ENCODE peak calls at places on chromosomes 13 and 19, in nine cellular contexts. One of them, this sample, is unnamed. For H3K36me3, the result is how much of the 10 kb centered on the place peaks cover.

GRCh38 chr13:27489456-27489855 is 39.1 kb upstream of the MTIF3 start:
- DNase-seq in upper lobe of right lung: no peak
- DNase-seq in vagina: no peak
- DNase-seq in PC-9: no peak
- DNase-seq in tibial artery: no peak
- DNase-seq in K562: no peak
- DNase-seq in DND-41: no peak
- DNase-seq in upper lobe of left lung: no peak
- DNase-seq in pancreas: no peak
- DNase-seq in this sample: no peak

GRCh38 chr19:46746281-46746965 is at the start of gene STRN4:
- DNase-seq in upper lobe of right lung: peak
- DNase-seq in vagina: no peak
- DNase-seq in PC-9: no peak
- DNase-seq in tibial artery: no peak
- DNase-seq in K562: peak
- DNase-seq in DND-41: peak
- DNase-seq in upper lobe of left lung: peak
- DNase-seq in pancreas: no peak
- DNase-seq in this sample: peak

GRCh38 chr19:47778089-47778953 is at the start of gene SELENOW:
- DNase-seq in upper lobe of right lung: peak
- DNase-seq in vagina: no peak
- DNase-seq in PC-9: peak
- DNase-seq in tibial artery: peak
- DNase-seq in K562: peak
- DNase-seq in DND-41: peak
- DNase-seq in upper lobe of left lung: peak
- DNase-seq in pancreas: peak
- DNase-seq in this sample: peak

GRCh38 chr13:103133551-103133950 is 67.3 kb upstream of the SLC10A2 start:
- DNase-seq in upper lobe of right lung: no peak
- DNase-seq in vagina: no peak
- DNase-seq in PC-9: no peak
- DNase-seq in tibial artery: no peak
- DNase-seq in K562: no peak
- DNase-seq in DND-41: no peak
- DNase-seq in upper lobe of left lung: no peak
- DNase-seq in pancreas: peak
- DNase-seq in this sample: no peak

GRCh38 chr19:45340899-45341453 is 426 bp downstream of the KLC3 start:
- DNase-seq in upper lobe of right lung: no peak
- DNase-seq in vagina: no peak
- DNase-seq in PC-9: no peak
- DNase-seq in tibial artery: no peak
- DNase-seq in K562: no peak
- DNase-seq in DND-41: no peak
- DNase-seq in upper lobe of left lung: peak
- DNase-seq in pancreas: no peak
- DNase-seq in this sample: peak

GRCh38 chr19:4327252-4327876 is 11.3 kb downstream of the STAP2 start:
- DNase-seq in upper lobe of right lung: peak
- DNase-seq in vagina: no peak
- DNase-seq in PC-9: no peak
- DNase-seq in tibial artery: peak
- DNase-seq in K562: peak
- DNase-seq in DND-41: peak
- DNase-seq in upper lobe of left lung: peak
- DNase-seq in pancreas: peak
- DNase-seq in this sample: no peak

GRCh38 chr19:31364956-31365355 is 15.7 kb upstream of the TSHZ3 start:
- DNase-seq in upper lobe of right lung: no peak
- DNase-seq in vagina: no peak
- DNase-seq in PC-9: no peak
- DNase-seq in tibial artery: no peak
- DNase-seq in K562: no peak
- DNase-seq in DND-41: no peak
- DNase-seq in upper lobe of left lung: no peak
- DNase-seq in pancreas: no peak
- DNase-seq in this sample: no peak

GRCh38 chr13:100984349-100984748 is 309.8 kb upstream of the TMTC4 start:
- DNase-seq in upper lobe of right lung: no peak
- DNase-seq in vagina: no peak
- DNase-seq in PC-9: no peak
- DNase-seq in tibial artery: no peak
- DNase-seq in K562: no peak
- DNase-seq in DND-41: no peak
- DNase-seq in upper lobe of left lung: no peak
- DNase-seq in pancreas: no peak
- DNase-seq in this sample: no peak

GRCh38 chr19:15283141-15283885 is 49.0 kb downstream of the BRD4 start:
- DNase-seq in upper lobe of right lung: no peak
- DNase-seq in vagina: no peak
- DNase-seq in PC-9: no peak
- DNase-seq in tibial artery: peak
- DNase-seq in K562: no peak
- DNase-seq in DND-41: no peak
- DNase-seq in upper lobe of left lung: no peak
- DNase-seq in pancreas: no peak
- DNase-seq in this sample: no peak

GRCh38 chr13:42108217-42108616 is 59.8 kb downstream of the DGKH start:
- DNase-seq in upper lobe of right lung: no peak
- DNase-seq in vagina: no peak
- DNase-seq in PC-9: no peak
- DNase-seq in tibial artery: no peak
- DNase-seq in K562: no peak
- DNase-seq in DND-41: no peak
- DNase-seq in upper lobe of left lung: no peak
- DNase-seq in pancreas: no peak
- DNase-seq in this sample: no peak

GRCh38 chr19:57279418-57280164 is 694 bp upstream of the ZNF460 start:
- DNase-seq in upper lobe of right lung: peak
- DNase-seq in vagina: no peak
- DNase-seq in PC-9: peak
- DNase-seq in tibial artery: peak
- DNase-seq in K562: peak
- DNase-seq in DND-41: peak
- DNase-seq in upper lobe of left lung: no peak
- DNase-seq in pancreas: peak
- DNase-seq in this sample: peak

GRCh38 chr13:97492684-97493371 is 58.9 kb downstream of the RAP2A start:
- DNase-seq in upper lobe of right lung: no peak
- DNase-seq in vagina: no peak
- DNase-seq in PC-9: no peak
- DNase-seq in tibial artery: no peak
- DNase-seq in K562: no peak
- DNase-seq in DND-41: no peak
- DNase-seq in upper lobe of left lung: no peak
- DNase-seq in pancreas: no peak
- DNase-seq in this sample: no peak

GRCh38 chr19:37909661-37910199 is 2.7 kb downstream of the SIPA1L3 start:
- DNase-seq in upper lobe of right lung: no peak
- DNase-seq in vagina: no peak
- DNase-seq in PC-9: no peak
- DNase-seq in tibial artery: no peak
- DNase-seq in K562: no peak
- DNase-seq in DND-41: no peak
- DNase-seq in upper lobe of left lung: no peak
- DNase-seq in pancreas: no peak
- DNase-seq in this sample: no peak

GRCh38 chr13:98672947-98673545 is 79.4 kb downstream of the SLC15A1 start:
- DNase-seq in upper lobe of right lung: peak
- DNase-seq in vagina: no peak
- DNase-seq in PC-9: peak
- DNase-seq in tibial artery: peak
- DNase-seq in K562: peak
- DNase-seq in DND-41: peak
- DNase-seq in upper lobe of left lung: no peak
- DNase-seq in pancreas: peak
- DNase-seq in this sample: peak

GRCh38 chr13:85313761-85314503 is 485.3 kb downstream of the SLITRK6 start:
- DNase-seq in upper lobe of right lung: no peak
- DNase-seq in vagina: no peak
- DNase-seq in PC-9: no peak
- DNase-seq in tibial artery: no peak
- DNase-seq in K562: no peak
- DNase-seq in DND-41: no peak
- DNase-seq in upper lobe of left lung: no peak
- DNase-seq in pancreas: no peak
- DNase-seq in this sample: no peak

GRCh38 chr19:46610851-46611770 is 10.0 kb downstream of the CALM3 start:
- DNase-seq in upper lobe of right lung: peak
- DNase-seq in vagina: no peak
- DNase-seq in PC-9: no peak
- DNase-seq in tibial artery: no peak
- DNase-seq in K562: no peak
- DNase-seq in DND-41: peak
- DNase-seq in upper lobe of left lung: no peak
- DNase-seq in pancreas: no peak
- DNase-seq in this sample: peak

GRCh38 chr13:28349371-28349770 is 145.6 kb downstream of the FLT1 start:
- DNase-seq in upper lobe of right lung: no peak
- DNase-seq in vagina: no peak
- DNase-seq in PC-9: no peak
- DNase-seq in tibial artery: no peak
- DNase-seq in K562: no peak
- DNase-seq in DND-41: no peak
- DNase-seq in upper lobe of left lung: no peak
- DNase-seq in pancreas: no peak
- DNase-seq in this sample: no peak

GRCh38 chr19:2235396-2236284 is 489 bp downstream of the PLEKHJ1 start:
- DNase-seq in upper lobe of right lung: peak
- DNase-seq in vagina: no peak
- DNase-seq in PC-9: no peak
- DNase-seq in tibial artery: no peak
- DNase-seq in K562: peak
- DNase-seq in DND-41: peak
- DNase-seq in upper lobe of left lung: no peak
- DNase-seq in pancreas: peak
- DNase-seq in this sample: peak

GRCh38 chr19:36392916-36393673 is 14.1 kb upstream of the ZFP14 start:
- DNase-seq in upper lobe of right lung: no peak
- DNase-seq in vagina: no peak
- DNase-seq in PC-9: no peak
- DNase-seq in tibial artery: no peak
- DNase-seq in K562: no peak
- DNase-seq in DND-41: no peak
- DNase-seq in upper lobe of left lung: no peak
- DNase-seq in pancreas: no peak
- DNase-seq in this sample: no peak
- H3K36me3 ChIP-seq in upper lobe of right lung: under half
- H3K36me3 ChIP-seq in vagina: half or more
- H3K36me3 ChIP-seq in PC-9: under half
- H3K36me3 ChIP-seq in tibial artery: half or more
- H3K36me3 ChIP-seq in K562: under half
- H3K36me3 ChIP-seq in DND-41: half or more
- H3K36me3 ChIP-seq in upper lobe of left lung: under half
- H3K36me3 ChIP-seq in pancreas: under half
- H3K36me3 ChIP-seq in this sample: half or more

DNA sequence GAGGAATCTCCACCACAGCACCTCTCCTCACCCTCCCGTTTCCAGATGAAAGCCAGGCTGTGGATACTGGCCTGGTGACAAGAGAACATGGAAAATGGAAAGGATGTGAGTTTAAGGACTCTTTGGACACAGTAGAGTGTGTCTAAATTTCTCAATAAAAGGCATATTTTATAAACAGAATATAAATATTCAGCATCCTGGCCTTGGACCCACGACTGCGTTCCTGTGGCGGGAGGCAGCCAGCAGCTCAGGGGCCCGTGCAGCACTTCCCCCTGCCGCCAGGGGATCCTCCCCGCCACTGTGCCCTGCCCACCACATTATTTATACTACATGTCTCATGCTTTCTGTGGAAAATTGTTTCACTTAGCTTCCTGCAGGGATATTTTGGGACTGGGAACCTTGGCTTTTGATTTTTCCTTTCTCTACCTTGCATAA is 108.0 kb upstream of the SPATA13 start:
- DNase-seq in upper lobe of right lung: no peak
- DNase-seq in vagina: no peak
- DNase-seq in PC-9: no peak
- DNase-seq in tibial artery: no peak
- DNase-seq in K562: no peak
- DNase-seq in DND-41: no peak
- DNase-seq in upper lobe of left lung: no peak
- DNase-seq in pancreas: no peak
- DNase-seq in this sample: no peak
- H3K27ac ChIP-seq in upper lobe of right lung: peak
- H3K27ac ChIP-seq in vagina: peak
- H3K27ac ChIP-seq in PC-9: no peak
- H3K27ac ChIP-seq in tibial artery: peak
- H3K27ac ChIP-seq in K562: no peak
- H3K27ac ChIP-seq in DND-41: no peak
- H3K27ac ChIP-seq in upper lobe of left lung: no peak
- H3K27ac ChIP-seq in pancreas: peak
- H3K27ac ChIP-seq in this sample: no peak

GRCh38 chr13:31050486-31051400 is 111.0 kb downstream of the HSPH1 start:
- DNase-seq in upper lobe of right lung: no peak
- DNase-seq in vagina: no peak
- DNase-seq in PC-9: no peak
- DNase-seq in tibial artery: no peak
- DNase-seq in K562: no peak
- DNase-seq in DND-41: no peak
- DNase-seq in upper lobe of left lung: no peak
- DNase-seq in pancreas: no peak
- DNase-seq in this sample: no peak
- TF ChIP-seq CTCF in upper lobe of right lung: no peak
- TF ChIP-seq CTCF in vagina: no peak
- TF ChIP-seq CTCF in PC-9: no peak
- TF ChIP-seq CTCF in tibial artery: peak
- TF ChIP-seq CTCF in K562: peak
- TF ChIP-seq CTCF in DND-41: no peak
- TF ChIP-seq CTCF in upper lobe of left lung: no peak
- TF ChIP-seq CTCF in pancreas: no peak
- TF ChIP-seq CTCF in this sample: no peak

GRCh38 chr19:1232652-1233360 is 5.0 kb downstream of the CBARP start:
- DNase-seq in upper lobe of right lung: no peak
- DNase-seq in vagina: no peak
- DNase-seq in PC-9: no peak
- DNase-seq in tibial artery: no peak
- DNase-seq in K562: no peak
- DNase-seq in DND-41: no peak
- DNase-seq in upper lobe of left lung: peak
- DNase-seq in pancreas: no peak
- DNase-seq in this sample: no peak

GRCh38 chr19:1230585-1231489 is 7.0 kb downstream of the CBARP start:
- DNase-seq in upper lobe of right lung: no peak
- DNase-seq in vagina: no peak
- DNase-seq in PC-9: no peak
- DNase-seq in tibial artery: no peak
- DNase-seq in K562: no peak
- DNase-seq in DND-41: no peak
- DNase-seq in upper lobe of left lung: peak
- DNase-seq in pancreas: no peak
- DNase-seq in this sample: no peak

GRCh38 chr19:1231729-1232128 is 6.1 kb downstream of the CBARP start:
- DNase-seq in upper lobe of right lung: no peak
- DNase-seq in vagina: no peak
- DNase-seq in PC-9: peak
- DNase-seq in tibial artery: no peak
- DNase-seq in K562: no peak
- DNase-seq in DND-41: no peak
- DNase-seq in upper lobe of left lung: no peak
- DNase-seq in pancreas: no peak
- DNase-seq in this sample: no peak

GRCh38 chr19:1233361-1233667 is 4.5 kb downstream of the CBARP start:
- DNase-seq in upper lobe of right lung: peak
- DNase-seq in vagina: no peak
- DNase-seq in PC-9: no peak
- DNase-seq in tibial artery: no peak
- DNase-seq in K562: no peak
- DNase-seq in DND-41: no peak
- DNase-seq in upper lobe of left lung: peak
- DNase-seq in pancreas: peak
- DNase-seq in this sample: no peak

GRCh38 chr19:1232231-1232637 is 5.6 kb downstream of the CBARP start:
- DNase-seq in upper lobe of right lung: no peak
- DNase-seq in vagina: no peak
- DNase-seq in PC-9: no peak
- DNase-seq in tibial artery: no peak
- DNase-seq in K562: no peak
- DNase-seq in DND-41: no peak
- DNase-seq in upper lobe of left lung: no peak
- DNase-seq in pancreas: no peak
- DNase-seq in this sample: no peak
- H3K36me3 ChIP-seq in upper lobe of right lung: under half
- H3K36me3 ChIP-seq in vagina: under half
- H3K36me3 ChIP-seq in PC-9: under half
- H3K36me3 ChIP-seq in tibial artery: under half
- H3K36me3 ChIP-seq in K562: half or more
- H3K36me3 ChIP-seq in DND-41: under half
- H3K36me3 ChIP-seq in upper lobe of left lung: under half
- H3K36me3 ChIP-seq in pancreas: under half
- H3K36me3 ChIP-seq in this sample: under half

This sample was measured in WERI-Rb-1.